ENCODE peak calls at places on chromosomes 13 and 19, in eight cellular contexts. One of them, this sample, is unnamed.

GRCh38 chr13:98985591-98985990 is 7.7 kb upstream of the DOCK9 start:
- DNase-seq in lower leg skin: no peak
- DNase-seq in nephron progenitor cell: no peak
- DNase-seq in activated CD8-positive, alpha-beta memory T cell treated with anti-CD3 and anti-CD28 coated beads for 1 hour: no peak
- DNase-seq in GM13977: no peak
- DNase-seq in neural crest cell: no peak
- DNase-seq in pancreas: no peak
- DNase-seq in NCI-H510A treated with DMSO at 0.1 percent for 48 hours: no peak
- DNase-seq in this sample: no peak

GRCh38 chr19:39701291-39701690 is 3.0 kb upstream of the LGALS14 start:
- DNase-seq in pancreas: no peak
- DNase-seq in NCI-H510A treated with DMSO at 0.1 percent for 48 hours: no peak
- DNase-seq in lower leg skin: no peak
- DNase-seq in neural crest cell: no peak
- DNase-seq in nephron progenitor cell: no peak
- DNase-seq in GM13977: no peak
- DNase-seq in activated CD8-positive, alpha-beta memory T cell treated with anti-CD3 and anti-CD28 coated beads for 1 hour: no peak
- DNase-seq in this sample: no peak

GRCh38 chr19:42634409-42635232 is 39.9 kb upstream of the CEACAM8 start:
- DNase-seq in nephron progenitor cell: no peak
- DNase-seq in NCI-H510A treated with DMSO at 0.1 percent for 48 hours: no peak
- DNase-seq in neural crest cell: no peak
- DNase-seq in pancreas: peak
- DNase-seq in GM13977: peak
- DNase-seq in lower leg skin: no peak
- DNase-seq in activated CD8-positive, alpha-beta memory T cell treated with anti-CD3 and anti-CD28 coated beads for 1 hour: no peak
- DNase-seq in this sample: peak

GRCh38 chr19:17254636-17255035 is 8.9 kb upstream of the NR2F6 start:
- DNase-seq in GM13977: no peak
- DNase-seq in activated CD8-positive, alpha-beta memory T cell treated with anti-CD3 and anti-CD28 coated beads for 1 hour: no peak
- DNase-seq in pancreas: no peak
- DNase-seq in NCI-H510A treated with DMSO at 0.1 percent for 48 hours: no peak
- DNase-seq in lower leg skin: no peak
- DNase-seq in nephron progenitor cell: no peak
- DNase-seq in neural crest cell: no peak
- DNase-seq in this sample: no peak

GRCh38 chr13:72205773-72206172 is 338.8 kb upstream of the DACH1 start:
- DNase-seq in nephron progenitor cell: no peak
- DNase-seq in neural crest cell: no peak
- DNase-seq in NCI-H510A treated with DMSO at 0.1 percent for 48 hours: no peak
- DNase-seq in pancreas: no peak
- DNase-seq in activated CD8-positive, alpha-beta memory T cell treated with anti-CD3 and anti-CD28 coated beads for 1 hour: no peak
- DNase-seq in lower leg skin: no peak
- DNase-seq in GM13977: no peak
- DNase-seq in this sample: no peak

GRCh38 chr19:49514151-49514550 is 1.7 kb downstream of the FCGRT start:
- DNase-seq in pancreas: no peak
- DNase-seq in neural crest cell: no peak
- DNase-seq in nephron progenitor cell: no peak
- DNase-seq in GM13977: no peak
- DNase-seq in lower leg skin: no peak
- DNase-seq in NCI-H510A treated with DMSO at 0.1 percent for 48 hours: peak
- DNase-seq in activated CD8-positive, alpha-beta memory T cell treated with anti-CD3 and anti-CD28 coated beads for 1 hour: no peak
- DNase-seq in this sample: no peak

GRCh38 chr13:29266743-29267142 is 328.7 kb downstream of the SLC7A1 start:
- DNase-seq in GM13977: no peak
- DNase-seq in pancreas: no peak
- DNase-seq in activated CD8-positive, alpha-beta memory T cell treated with anti-CD3 and anti-CD28 coated beads for 1 hour: no peak
- DNase-seq in lower leg skin: no peak
- DNase-seq in nephron progenitor cell: peak
- DNase-seq in neural crest cell: no peak
- DNase-seq in NCI-H510A treated with DMSO at 0.1 percent for 48 hours: no peak
- DNase-seq in this sample: no peak

GRCh38 chr13:100465558-100465957 is 123.0 kb downstream of the GGACT start:
- DNase-seq in lower leg skin: no peak
- DNase-seq in activated CD8-positive, alpha-beta memory T cell treated with anti-CD3 and anti-CD28 coated beads for 1 hour: no peak
- DNase-seq in pancreas: no peak
- DNase-seq in neural crest cell: no peak
- DNase-seq in NCI-H510A treated with DMSO at 0.1 percent for 48 hours: no peak
- DNase-seq in nephron progenitor cell: no peak
- DNase-seq in GM13977: no peak
- DNase-seq in this sample: no peak

GRCh38 chr19:18503971-18504885 is 17.6 kb downstream of the ELL start:
- DNase-seq in nephron progenitor cell: no peak
- DNase-seq in NCI-H510A treated with DMSO at 0.1 percent for 48 hours: peak
- DNase-seq in activated CD8-positive, alpha-beta memory T cell treated with anti-CD3 and anti-CD28 coated beads for 1 hour: no peak
- DNase-seq in neural crest cell: no peak
- DNase-seq in pancreas: peak
- DNase-seq in GM13977: no peak
- DNase-seq in lower leg skin: no peak
- DNase-seq in this sample: no peak

GRCh38 chr13:35283856-35284255 is 192.6 kb downstream of the MAB21L1 start:
- DNase-seq in neural crest cell: no peak
- DNase-seq in GM13977: no peak
- DNase-seq in pancreas: no peak
- DNase-seq in activated CD8-positive, alpha-beta memory T cell treated with anti-CD3 and anti-CD28 coated beads for 1 hour: no peak
- DNase-seq in nephron progenitor cell: no peak
- DNase-seq in NCI-H510A treated with DMSO at 0.1 percent for 48 hours: peak
- DNase-seq in lower leg skin: no peak
- DNase-seq in this sample: no peak

GRCh38 chr19:5594521-5594950 is 26.8 kb upstream of the TINCR start:
- DNase-seq in pancreas: no peak
- DNase-seq in GM13977: no peak
- DNase-seq in NCI-H510A treated with DMSO at 0.1 percent for 48 hours: no peak
- DNase-seq in nephron progenitor cell: no peak
- DNase-seq in neural crest cell: no peak
- DNase-seq in lower leg skin: no peak
- DNase-seq in activated CD8-positive, alpha-beta memory T cell treated with anti-CD3 and anti-CD28 coated beads for 1 hour: no peak
- DNase-seq in this sample: no peak

GRCh38 chr19:41311072-41311471 is 1.1 kb downstream of the CCDC97 start:
- DNase-seq in pancreas: no peak
- DNase-seq in activated CD8-positive, alpha-beta memory T cell treated with anti-CD3 and anti-CD28 coated beads for 1 hour: no peak
- DNase-seq in NCI-H510A treated with DMSO at 0.1 percent for 48 hours: no peak
- DNase-seq in GM13977: no peak
- DNase-seq in lower leg skin: no peak
- DNase-seq in nephron progenitor cell: no peak
- DNase-seq in neural crest cell: no peak
- DNase-seq in this sample: no peak

GRCh38 chr13:112953591-112954487 is 15.2 kb upstream of the MCF2L start:
- DNase-seq in nephron progenitor cell: no peak
- DNase-seq in NCI-H510A treated with DMSO at 0.1 percent for 48 hours: peak
- DNase-seq in pancreas: no peak
- DNase-seq in neural crest cell: no peak
- DNase-seq in lower leg skin: peak
- DNase-seq in GM13977: no peak
- DNase-seq in activated CD8-positive, alpha-beta memory T cell treated with anti-CD3 and anti-CD28 coated beads for 1 hour: no peak
- DNase-seq in this sample: no peak

GRCh38 chr13:113974304-113975281 is 717 bp upstream of the C13orf46 start:
- DNase-seq in neural crest cell: no peak
- DNase-seq in pancreas: no peak
- DNase-seq in nephron progenitor cell: no peak
- DNase-seq in lower leg skin: peak
- DNase-seq in activated CD8-positive, alpha-beta memory T cell treated with anti-CD3 and anti-CD28 coated beads for 1 hour: no peak
- DNase-seq in NCI-H510A treated with DMSO at 0.1 percent for 48 hours: no peak
- DNase-seq in GM13977: no peak
- DNase-seq in this sample: no peak

GRCh38 chr13:52348081-52348480 is 57.9 kb downstream of the THSD1 start:
- DNase-seq in pancreas: no peak
- DNase-seq in activated CD8-positive, alpha-beta memory T cell treated with anti-CD3 and anti-CD28 coated beads for 1 hour: no peak
- DNase-seq in GM13977: no peak
- DNase-seq in neural crest cell: no peak
- DNase-seq in nephron progenitor cell: peak
- DNase-seq in NCI-H510A treated with DMSO at 0.1 percent for 48 hours: no peak
- DNase-seq in lower leg skin: no peak
- DNase-seq in this sample: no peak

GRCh38 chr13:89465366-89465765 is 1794.2 kb downstream of the SLITRK5 start:
- DNase-seq in nephron progenitor cell: no peak
- DNase-seq in NCI-H510A treated with DMSO at 0.1 percent for 48 hours: no peak
- DNase-seq in lower leg skin: no peak
- DNase-seq in pancreas: no peak
- DNase-seq in neural crest cell: no peak
- DNase-seq in GM13977: no peak
- DNase-seq in activated CD8-positive, alpha-beta memory T cell treated with anti-CD3 and anti-CD28 coated beads for 1 hour: no peak
- DNase-seq in this sample: no peak

This sample was measured in activated naive CD4-positive, alpha-beta T cell treated with anti-CD3 and anti-CD28 coated beads for 36 hours.